ENCODE peak calls at places on chromosome 19, in seven cellular contexts. One of them, this sample, is unnamed.

GRCh38 chr19:13748169-13748884 is 16.0 kb upstream of the MRI1 start:
- DNase-seq in fibroblast of lung: peak
- DNase-seq in dorsolateral prefrontal cortex: no peak
- DNase-seq in IMR-90: peak
- DNase-seq in keratinocyte: no peak
- DNase-seq in gastrocnemius medialis: no peak
- DNase-seq in pancreas: no peak
- DNase-seq in this sample: no peak

GRCh38 chr19:56839665-56840451 is 668 bp downstream of the PEG3 start:
- DNase-seq in fibroblast of lung: peak
- DNase-seq in dorsolateral prefrontal cortex: peak
- DNase-seq in IMR-90: no peak
- DNase-seq in keratinocyte: no peak
- DNase-seq in gastrocnemius medialis: peak
- DNase-seq in pancreas: peak
- DNase-seq in this sample: no peak

GRCh38 chr19:33414667-33415605 is 41.4 kb downstream of the CEBPG start:
- DNase-seq in fibroblast of lung: no peak
- DNase-seq in dorsolateral prefrontal cortex: peak
- DNase-seq in IMR-90: no peak
- DNase-seq in keratinocyte: no peak
- DNase-seq in gastrocnemius medialis: no peak
- DNase-seq in pancreas: no peak
- DNase-seq in this sample: no peak

GRCh38 chr19:33781996-33782395 is 14.7 kb upstream of the KCTD15 start:
- DNase-seq in fibroblast of lung: no peak
- DNase-seq in dorsolateral prefrontal cortex: no peak
- DNase-seq in IMR-90: peak
- DNase-seq in keratinocyte: no peak
- DNase-seq in gastrocnemius medialis: no peak
- DNase-seq in pancreas: no peak
- DNase-seq in this sample: no peak

GRCh38 chr19:38319421-38320258 is at the start of gene KCNK6:
- DNase-seq in fibroblast of lung: peak
- DNase-seq in dorsolateral prefrontal cortex: peak
- DNase-seq in IMR-90: no peak
- DNase-seq in keratinocyte: no peak
- DNase-seq in gastrocnemius medialis: no peak
- DNase-seq in pancreas: peak
- DNase-seq in this sample: no peak

GRCh38 chr19:32789429-32789828 is 69.9 kb downstream of the TDRD12 start:
- DNase-seq in fibroblast of lung: no peak
- DNase-seq in dorsolateral prefrontal cortex: no peak
- DNase-seq in IMR-90: no peak
- DNase-seq in keratinocyte: no peak
- DNase-seq in gastrocnemius medialis: no peak
- DNase-seq in pancreas: no peak
- DNase-seq in this sample: no peak

GRCh38 chr19:53055117-53055516 is 10.6 kb downstream of the ERVV-2 start:
- DNase-seq in fibroblast of lung: no peak
- DNase-seq in dorsolateral prefrontal cortex: no peak
- DNase-seq in IMR-90: peak
- DNase-seq in keratinocyte: no peak
- DNase-seq in gastrocnemius medialis: no peak
- DNase-seq in pancreas: no peak
- DNase-seq in this sample: no peak

GRCh38 chr19:49224856-49225255 is 67.3 kb downstream of the TRPM4 start:
- DNase-seq in fibroblast of lung: peak
- DNase-seq in dorsolateral prefrontal cortex: no peak
- DNase-seq in IMR-90: peak
- DNase-seq in keratinocyte: no peak
- DNase-seq in gastrocnemius medialis: peak
- DNase-seq in pancreas: peak
- DNase-seq in this sample: no peak

GRCh38 chr19:35135389-35135909 is 590 bp upstream of the LGI4 start:
- DNase-seq in fibroblast of lung: peak
- DNase-seq in dorsolateral prefrontal cortex: peak
- DNase-seq in IMR-90: peak
- DNase-seq in keratinocyte: no peak
- DNase-seq in gastrocnemius medialis: peak
- DNase-seq in pancreas: peak
- DNase-seq in this sample: no peak

GRCh38 chr19:45154064-45154827 is 6.5 kb downstream of the NKPD1 start:
- DNase-seq in fibroblast of lung: peak
- DNase-seq in dorsolateral prefrontal cortex: no peak
- DNase-seq in IMR-90: peak
- DNase-seq in keratinocyte: no peak
- DNase-seq in gastrocnemius medialis: no peak
- DNase-seq in pancreas: no peak
- DNase-seq in this sample: no peak
- H3K4me3 ChIP-seq in fibroblast of lung: no peak
- H3K4me3 ChIP-seq in dorsolateral prefrontal cortex: peak
- H3K4me3 ChIP-seq in IMR-90: no peak
- H3K4me3 ChIP-seq in keratinocyte: no peak
- H3K4me3 ChIP-seq in gastrocnemius medialis: peak
- H3K4me3 ChIP-seq in pancreas: no peak
- H3K4me3 ChIP-seq in this sample: no peak

GRCh38 chr19:27746691-27747380 is 1466.1 kb downstream of the UQCRFS1 start:
- DNase-seq in fibroblast of lung: peak
- DNase-seq in dorsolateral prefrontal cortex: no peak
- DNase-seq in IMR-90: peak
- DNase-seq in keratinocyte: no peak
- DNase-seq in gastrocnemius medialis: no peak
- DNase-seq in pancreas: no peak
- DNase-seq in this sample: no peak
- TF ChIP-seq CTCF in fibroblast of lung: no peak
- TF ChIP-seq CTCF in dorsolateral prefrontal cortex: no peak
- TF ChIP-seq CTCF in IMR-90: no peak
- TF ChIP-seq CTCF in keratinocyte: peak
- TF ChIP-seq CTCF in gastrocnemius medialis: no peak
- TF ChIP-seq CTCF in pancreas: no peak
- TF ChIP-seq CTCF in this sample: no peak

GRCh38 chr19:3707868-3708206 is 347 bp upstream of the TJP3 start:
- DNase-seq in fibroblast of lung: no peak
- DNase-seq in dorsolateral prefrontal cortex: no peak
- DNase-seq in IMR-90: no peak
- DNase-seq in keratinocyte: no peak
- DNase-seq in gastrocnemius medialis: no peak
- DNase-seq in pancreas: no peak
- DNase-seq in this sample: no peak
- H3K4me3 ChIP-seq in fibroblast of lung: no peak
- H3K4me3 ChIP-seq in dorsolateral prefrontal cortex: no peak
- H3K4me3 ChIP-seq in IMR-90: no peak
- H3K4me3 ChIP-seq in keratinocyte: no peak
- H3K4me3 ChIP-seq in gastrocnemius medialis: no peak
- H3K4me3 ChIP-seq in pancreas: peak
- H3K4me3 ChIP-seq in this sample: no peak

GRCh38 chr19:30233375-30233774 is 138.8 kb upstream of the ZNF536 start:
- DNase-seq in fibroblast of lung: no peak
- DNase-seq in dorsolateral prefrontal cortex: no peak
- DNase-seq in IMR-90: no peak
- DNase-seq in keratinocyte: no peak
- DNase-seq in gastrocnemius medialis: no peak
- DNase-seq in pancreas: no peak
- DNase-seq in this sample: no peak
- TF ChIP-seq CTCF in fibroblast of lung: no peak
- TF ChIP-seq CTCF in dorsolateral prefrontal cortex: no peak
- TF ChIP-seq CTCF in IMR-90: no peak
- TF ChIP-seq CTCF in keratinocyte: no peak
- TF ChIP-seq CTCF in gastrocnemius medialis: no peak
- TF ChIP-seq CTCF in pancreas: no peak
- TF ChIP-seq CTCF in this sample: no peak

DNA sequence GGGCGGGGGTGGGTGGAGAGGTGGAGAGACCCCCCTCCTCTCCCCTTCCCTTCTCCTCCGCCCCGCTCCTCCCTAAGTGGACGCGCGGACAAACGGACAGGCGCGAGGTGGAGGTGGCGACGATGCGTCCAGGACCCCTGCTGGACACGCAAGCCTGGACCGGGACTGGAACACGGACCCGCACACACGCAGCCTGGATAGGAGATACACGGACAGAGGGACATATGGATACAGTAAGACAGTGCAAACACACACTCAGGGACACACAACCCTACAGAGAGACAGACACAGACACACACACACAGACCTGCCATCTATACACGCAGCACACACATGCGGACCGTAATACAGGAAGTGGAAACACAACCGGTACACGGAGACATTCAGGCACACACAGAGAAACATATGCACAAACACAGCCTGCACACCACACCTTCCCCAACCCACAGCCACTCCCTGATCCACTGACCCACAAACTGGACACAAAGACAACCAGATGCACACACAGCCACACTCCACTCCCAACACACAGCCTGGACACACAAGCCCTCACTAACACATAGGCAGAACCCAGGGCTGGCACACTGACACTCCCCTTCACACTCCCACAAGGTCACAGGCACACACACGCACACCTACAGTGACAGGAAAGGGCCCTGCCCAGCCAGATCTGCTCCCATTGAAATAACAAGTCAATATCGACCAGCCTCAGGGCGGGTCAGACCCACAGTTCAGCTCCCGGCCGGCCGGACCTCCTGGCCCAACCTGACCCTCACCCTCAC is 696 bp upstream of the ERFL start:
- DNase-seq in fibroblast of lung: no peak
- DNase-seq in dorsolateral prefrontal cortex: no peak
- DNase-seq in IMR-90: no peak
- DNase-seq in keratinocyte: no peak
- DNase-seq in gastrocnemius medialis: no peak
- DNase-seq in pancreas: no peak
- DNase-seq in this sample: no peak
- H3K4me3 ChIP-seq in fibroblast of lung: no peak
- H3K4me3 ChIP-seq in dorsolateral prefrontal cortex: peak
- H3K4me3 ChIP-seq in IMR-90: peak
- H3K4me3 ChIP-seq in keratinocyte: peak
- H3K4me3 ChIP-seq in gastrocnemius medialis: no peak
- H3K4me3 ChIP-seq in pancreas: peak
- H3K4me3 ChIP-seq in this sample: no peak

DNA sequence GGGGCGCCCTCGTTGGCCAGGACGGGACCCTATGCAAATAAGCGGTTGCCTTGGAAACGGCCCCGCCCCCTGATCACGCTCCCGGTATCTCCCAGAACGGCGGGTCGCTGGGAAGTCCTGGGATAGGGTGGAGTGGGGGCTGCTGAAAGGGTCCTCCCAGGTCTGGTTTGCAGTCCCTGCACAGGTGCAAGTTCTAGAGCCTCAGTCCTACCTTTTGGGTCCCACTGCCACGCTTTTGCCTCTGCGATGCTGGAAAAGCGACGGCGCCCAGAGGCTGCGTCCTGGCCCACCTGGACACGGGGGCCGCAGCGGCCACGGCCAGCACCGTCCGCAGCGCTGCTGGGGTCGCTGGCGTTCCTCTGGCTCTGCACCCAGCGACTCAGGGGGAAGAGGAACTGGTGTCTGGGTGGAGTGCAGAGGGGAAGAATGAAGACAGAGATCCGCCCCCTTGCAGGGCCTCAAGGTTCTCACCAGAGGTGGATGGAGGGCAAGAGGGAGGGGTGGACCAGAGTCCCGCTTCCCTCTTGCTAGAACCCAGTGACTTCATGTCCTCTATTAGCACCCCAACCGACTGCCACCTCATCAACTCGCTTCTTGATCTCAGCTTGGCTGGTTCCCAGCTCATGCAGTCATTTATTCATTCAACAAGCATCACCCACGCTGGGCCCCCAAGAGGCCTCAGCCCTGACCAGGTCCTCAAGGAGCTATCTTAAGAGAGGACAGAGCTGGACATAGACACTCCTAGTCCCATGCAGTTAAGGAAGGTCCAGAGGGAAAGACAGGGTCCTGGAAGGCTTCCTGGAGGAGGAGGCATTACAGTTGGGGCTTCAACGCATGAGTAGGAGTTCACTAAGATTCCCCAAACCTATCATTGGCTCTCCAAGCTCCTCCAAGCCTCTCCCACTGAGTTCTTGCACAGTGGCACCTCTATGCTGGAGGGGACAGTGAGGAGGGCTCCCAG is at the start of gene LRRC25:
- DNase-seq in fibroblast of lung: no peak
- DNase-seq in dorsolateral prefrontal cortex: no peak
- DNase-seq in IMR-90: no peak
- DNase-seq in keratinocyte: no peak
- DNase-seq in gastrocnemius medialis: peak
- DNase-seq in pancreas: no peak
- DNase-seq in this sample: no peak
- TF ChIP-seq CTCF in fibroblast of lung: no peak
- TF ChIP-seq CTCF in dorsolateral prefrontal cortex: no peak
- TF ChIP-seq CTCF in IMR-90: no peak
- TF ChIP-seq CTCF in keratinocyte: no peak
- TF ChIP-seq CTCF in gastrocnemius medialis: no peak
- TF ChIP-seq CTCF in pancreas: no peak
- TF ChIP-seq CTCF in this sample: no peak

DNA sequence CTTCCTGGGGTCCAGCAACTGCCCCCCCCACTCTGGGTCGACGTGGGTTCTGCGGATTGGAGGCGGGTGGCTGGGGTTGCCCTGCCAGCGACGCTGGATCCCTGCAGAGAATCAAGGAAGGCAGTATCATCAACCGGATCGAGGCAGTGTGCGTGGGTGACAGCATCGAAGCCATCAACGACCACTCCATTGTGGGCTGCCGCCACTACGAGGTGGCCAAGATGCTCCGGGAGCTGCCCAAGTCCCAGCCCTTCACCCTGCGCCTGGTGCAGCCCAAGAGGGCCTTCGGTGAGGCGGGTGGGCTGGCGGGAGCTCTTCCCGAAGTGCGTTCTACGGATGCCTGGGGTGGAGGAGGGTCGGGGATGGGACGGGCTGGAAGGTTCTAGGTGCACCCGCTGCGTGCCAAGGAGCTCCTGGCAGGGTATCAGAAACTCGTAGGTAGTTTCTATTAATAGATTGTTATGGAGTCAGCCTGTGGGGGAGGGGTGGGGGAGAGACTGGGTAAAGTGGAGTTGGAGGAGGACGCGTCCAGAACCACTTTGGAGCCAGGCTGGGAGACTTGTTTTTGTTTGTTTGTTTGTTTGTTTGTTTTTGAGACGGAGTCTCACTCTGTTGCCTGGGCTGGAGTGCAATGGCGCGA is 1.5 kb downstream of the GIPC3 start:
- DNase-seq in fibroblast of lung: no peak
- DNase-seq in dorsolateral prefrontal cortex: no peak
- DNase-seq in IMR-90: no peak
- DNase-seq in keratinocyte: no peak
- DNase-seq in gastrocnemius medialis: peak
- DNase-seq in pancreas: peak
- DNase-seq in this sample: no peak
- H3K4me3 ChIP-seq in fibroblast of lung: no peak
- H3K4me3 ChIP-seq in dorsolateral prefrontal cortex: no peak
- H3K4me3 ChIP-seq in IMR-90: no peak
- H3K4me3 ChIP-seq in keratinocyte: no peak
- H3K4me3 ChIP-seq in gastrocnemius medialis: no peak
- H3K4me3 ChIP-seq in pancreas: no peak
- H3K4me3 ChIP-seq in this sample: no peak

This sample was measured in epithelial cell of proximal tubule.